ENCODE peak calls at places on chromosome 5, in nine cellular contexts. One of them, this sample, is unnamed.

GRCh38 chr5:157734466-157734865 is 3.2 kb downstream of the THG1L start:
- DNase-seq in GM12865: no peak
- DNase-seq in ovary: no peak
- DNase-seq in GM23338: no peak
- DNase-seq in psoas muscle: no peak
- DNase-seq in cardiac fibroblast: no peak
- DNase-seq in progenitor cell of endocrine pancreas: no peak
- DNase-seq in body of pancreas: no peak
- DNase-seq in thoracic aorta: no peak
- DNase-seq in this sample: no peak

GRCh38 chr5:110590187-110590586 is 136.3 kb downstream of the TMEM232 start:
- DNase-seq in GM12865: peak; percentile 30
- DNase-seq in ovary: no peak
- DNase-seq in GM23338: peak; percentile 64
- DNase-seq in psoas muscle: no peak
- DNase-seq in cardiac fibroblast: peak; percentile 46
- DNase-seq in progenitor cell of endocrine pancreas: no peak
- DNase-seq in body of pancreas: no peak
- DNase-seq in thoracic aorta: no peak
- DNase-seq in this sample: no peak

GRCh38 chr5:143245929-143246561 is 157.4 kb downstream of the NR3C1 start:
- DNase-seq in GM12865: no peak
- DNase-seq in ovary: no peak
- DNase-seq in GM23338: no peak
- DNase-seq in psoas muscle: peak; percentile 67
- DNase-seq in cardiac fibroblast: peak; percentile 95
- DNase-seq in progenitor cell of endocrine pancreas: no peak
- DNase-seq in body of pancreas: no peak
- DNase-seq in thoracic aorta: no peak
- DNase-seq in this sample: no peak

GRCh38 chr5:69331528-69332445 is 814 bp downstream of the CCDC125 start:
- DNase-seq in GM12865: peak; percentile 24
- DNase-seq in ovary: no peak
- DNase-seq in GM23338: peak; percentile 30
- DNase-seq in psoas muscle: no peak
- DNase-seq in cardiac fibroblast: no peak
- DNase-seq in progenitor cell of endocrine pancreas: no peak
- DNase-seq in body of pancreas: peak; percentile 50
- DNase-seq in thoracic aorta: no peak
- DNase-seq in this sample: no peak

GRCh38 chr5:95986937-95987520 is 25.4 kb upstream of the ELL2 start:
- DNase-seq in GM12865: no peak
- DNase-seq in ovary: no peak
- DNase-seq in GM23338: no peak
- DNase-seq in psoas muscle: no peak
- DNase-seq in cardiac fibroblast: no peak
- DNase-seq in progenitor cell of endocrine pancreas: peak; percentile 39
- DNase-seq in body of pancreas: peak; percentile 88
- DNase-seq in thoracic aorta: no peak
- DNase-seq in this sample: no peak

GRCh38 chr5:177611446-177612214 is 11.7 kb downstream of the B4GALT7 start:
- DNase-seq in GM12865: no peak
- DNase-seq in ovary: no peak
- DNase-seq in GM23338: no peak
- DNase-seq in psoas muscle: no peak
- DNase-seq in cardiac fibroblast: no peak
- DNase-seq in progenitor cell of endocrine pancreas: no peak
- DNase-seq in body of pancreas: no peak
- DNase-seq in thoracic aorta: no peak
- DNase-seq in this sample: no peak

GRCh38 chr5:37703841-37704241 is 136.0 kb downstream of the GDNF start:
- DNase-seq in GM12865: no peak
- DNase-seq in ovary: no peak
- DNase-seq in GM23338: no peak
- DNase-seq in psoas muscle: no peak
- DNase-seq in cardiac fibroblast: peak; percentile 73
- DNase-seq in progenitor cell of endocrine pancreas: no peak
- DNase-seq in body of pancreas: no peak
- DNase-seq in thoracic aorta: no peak
- DNase-seq in this sample: no peak

GRCh38 chr5:159817262-159818029 is 98.8 kb upstream of the ADRA1B start:
- DNase-seq in GM12865: no peak
- DNase-seq in ovary: no peak
- DNase-seq in GM23338: no peak
- DNase-seq in psoas muscle: no peak
- DNase-seq in cardiac fibroblast: peak; percentile 19
- DNase-seq in progenitor cell of endocrine pancreas: no peak
- DNase-seq in body of pancreas: no peak
- DNase-seq in thoracic aorta: no peak
- DNase-seq in this sample: no peak

GRCh38 chr5:93800988-93801811 is 59.8 kb upstream of the POU5F2 start:
- DNase-seq in GM12865: peak; percentile 54
- DNase-seq in ovary: no peak
- DNase-seq in GM23338: peak; percentile 83
- DNase-seq in psoas muscle: no peak
- DNase-seq in cardiac fibroblast: peak; percentile 80
- DNase-seq in progenitor cell of endocrine pancreas: no peak
- DNase-seq in body of pancreas: peak; percentile 38
- DNase-seq in thoracic aorta: no peak
- DNase-seq in this sample: no peak

GRCh38 chr5:100505984-100506670 is 29.0 kb upstream of the FAM174A start:
- DNase-seq in GM12865: no peak
- DNase-seq in ovary: no peak
- DNase-seq in GM23338: no peak
- DNase-seq in psoas muscle: no peak
- DNase-seq in cardiac fibroblast: peak; percentile 95
- DNase-seq in progenitor cell of endocrine pancreas: no peak
- DNase-seq in body of pancreas: no peak
- DNase-seq in thoracic aorta: no peak
- DNase-seq in this sample: no peak

GRCh38 chr5:156094001-156094400 is 233.0 kb upstream of the SGCD start:
- DNase-seq in GM12865: no peak
- DNase-seq in ovary: no peak
- DNase-seq in GM23338: peak; percentile 23
- DNase-seq in psoas muscle: no peak
- DNase-seq in cardiac fibroblast: no peak
- DNase-seq in progenitor cell of endocrine pancreas: no peak
- DNase-seq in body of pancreas: no peak
- DNase-seq in thoracic aorta: no peak
- DNase-seq in this sample: no peak

GRCh38 chr5:151068189-151068570 is 12.7 kb downstream of the TNIP1 start:
- DNase-seq in GM12865: peak; percentile 54
- DNase-seq in ovary: no peak
- DNase-seq in GM23338: no peak
- DNase-seq in psoas muscle: no peak
- DNase-seq in cardiac fibroblast: no peak
- DNase-seq in progenitor cell of endocrine pancreas: no peak
- DNase-seq in body of pancreas: no peak
- DNase-seq in thoracic aorta: no peak
- DNase-seq in this sample: no peak

GRCh38 chr5:78515665-78516064 is 132.9 kb downstream of the LHFPL2 start:
- DNase-seq in GM12865: no peak
- DNase-seq in ovary: no peak
- DNase-seq in GM23338: peak; percentile 59
- DNase-seq in psoas muscle: no peak
- DNase-seq in cardiac fibroblast: no peak
- DNase-seq in progenitor cell of endocrine pancreas: no peak
- DNase-seq in body of pancreas: no peak
- DNase-seq in thoracic aorta: no peak
- DNase-seq in this sample: no peak
- TF ChIP-seq CTCF in GM12865: no peak
- TF ChIP-seq CTCF in ovary: no peak
- TF ChIP-seq CTCF in GM23338: peak; percentile 53
- TF ChIP-seq CTCF in psoas muscle: no peak
- TF ChIP-seq CTCF in cardiac fibroblast: no peak
- TF ChIP-seq CTCF in progenitor cell of endocrine pancreas: no peak
- TF ChIP-seq CTCF in body of pancreas: no peak
- TF ChIP-seq CTCF in thoracic aorta: no peak
- TF ChIP-seq CTCF in this sample: no peak

DNA sequence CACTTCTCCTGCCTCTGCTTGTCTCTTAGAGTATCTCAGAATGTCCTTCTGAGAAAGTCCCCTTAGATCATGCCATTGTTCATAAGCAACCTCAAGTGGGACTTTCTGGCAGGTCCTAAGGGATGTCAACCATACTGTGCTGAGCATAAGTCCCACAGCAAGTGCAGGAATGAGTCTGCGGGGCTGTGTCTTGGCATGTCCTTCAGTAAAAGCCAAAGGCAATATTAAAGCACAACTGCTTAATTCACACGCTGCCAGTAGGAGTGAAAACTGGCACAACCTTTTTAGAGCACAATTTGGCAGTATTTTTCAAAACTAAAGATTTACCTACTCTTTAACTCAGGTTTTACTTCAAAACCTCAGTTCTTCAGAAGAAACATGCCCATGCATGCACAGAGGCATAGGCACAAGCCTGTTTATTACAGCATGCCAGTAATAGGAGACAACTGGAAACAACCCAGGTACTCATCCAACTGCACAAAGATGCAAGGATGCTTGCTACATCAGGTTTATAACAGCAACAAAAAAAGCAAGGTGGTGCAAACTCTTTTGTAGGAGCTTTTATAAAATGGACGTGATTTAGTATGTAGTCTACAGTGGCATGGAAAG is 24.4 kb upstream of the SMAD5 start:
- DNase-seq in GM12865: peak; percentile 79
- DNase-seq in ovary: no peak
- DNase-seq in GM23338: no peak
- DNase-seq in psoas muscle: no peak
- DNase-seq in cardiac fibroblast: no peak
- DNase-seq in progenitor cell of endocrine pancreas: no peak
- DNase-seq in body of pancreas: peak; percentile 18
- DNase-seq in thoracic aorta: no peak
- DNase-seq in this sample: no peak
- TF ChIP-seq CTCF in GM12865: no peak
- TF ChIP-seq CTCF in ovary: no peak
- TF ChIP-seq CTCF in GM23338: no peak
- TF ChIP-seq CTCF in psoas muscle: no peak
- TF ChIP-seq CTCF in cardiac fibroblast: no peak
- TF ChIP-seq CTCF in progenitor cell of endocrine pancreas: no peak
- TF ChIP-seq CTCF in body of pancreas: no peak
- TF ChIP-seq CTCF in thoracic aorta: no peak
- TF ChIP-seq CTCF in this sample: no peak

GRCh38 chr5:3602713-3603502 is 7.3 kb downstream of the IRX1 start:
- DNase-seq in GM12865: no peak
- DNase-seq in ovary: no peak
- DNase-seq in GM23338: peak; percentile 71
- DNase-seq in psoas muscle: no peak
- DNase-seq in cardiac fibroblast: peak; percentile 17
- DNase-seq in progenitor cell of endocrine pancreas: peak; percentile 57
- DNase-seq in body of pancreas: peak; percentile 25
- DNase-seq in thoracic aorta: no peak
- DNase-seq in this sample: no peak
- TF ChIP-seq CTCF in GM12865: no peak
- TF ChIP-seq CTCF in ovary: no peak
- TF ChIP-seq CTCF in GM23338: peak; percentile 73
- TF ChIP-seq CTCF in psoas muscle: peak; percentile 46
- TF ChIP-seq CTCF in cardiac fibroblast: peak; percentile 49
- TF ChIP-seq CTCF in progenitor cell of endocrine pancreas: peak; percentile 79
- TF ChIP-seq CTCF in body of pancreas: peak; percentile 6
- TF ChIP-seq CTCF in thoracic aorta: peak; percentile 24
- TF ChIP-seq CTCF in this sample: no peak

DNA sequence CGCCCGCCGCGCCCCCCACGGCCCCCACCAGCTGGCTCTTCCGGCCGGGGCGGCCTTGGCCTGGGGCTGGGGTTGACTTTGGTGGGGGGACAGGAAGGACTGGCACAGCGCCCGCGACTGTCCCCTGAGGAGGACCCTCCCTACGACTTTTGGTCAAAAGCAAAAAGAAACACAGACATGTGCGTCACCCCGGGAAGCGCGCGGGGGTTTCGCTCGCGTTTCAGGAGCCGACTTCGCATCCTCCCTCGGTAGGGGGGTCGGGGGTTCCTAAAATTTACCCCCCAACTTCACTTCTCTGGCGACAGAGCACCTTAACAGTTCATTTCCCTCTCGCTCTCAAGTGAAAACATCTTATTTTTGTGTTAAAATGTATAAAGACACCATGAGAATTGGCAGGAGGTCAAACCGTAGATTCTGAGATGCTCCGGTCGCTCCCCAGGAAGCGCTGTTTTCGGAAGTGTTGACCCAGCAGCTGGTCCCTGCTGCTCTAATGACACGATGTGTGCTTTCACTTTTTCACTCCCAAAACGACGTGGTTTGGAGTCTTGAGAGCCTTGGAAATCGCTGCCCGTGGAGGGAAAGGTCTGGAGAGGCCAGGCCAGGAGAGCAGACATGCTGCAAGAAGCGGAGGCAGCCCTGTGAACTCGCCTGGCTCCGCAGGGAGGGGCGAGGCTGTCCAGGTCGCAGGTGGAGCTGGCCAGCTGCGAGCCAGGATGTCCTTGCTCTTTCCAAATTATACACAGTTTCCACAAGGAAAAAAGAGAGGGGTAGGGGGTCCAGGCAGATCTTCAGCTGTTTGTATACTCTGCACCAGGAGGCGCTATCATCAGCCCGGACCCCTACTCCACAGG is 248.2 kb upstream of the ANKRD55 start:
- DNase-seq in GM12865: peak; percentile 69
- DNase-seq in ovary: peak; percentile 70
- DNase-seq in GM23338: peak; percentile 65
- DNase-seq in psoas muscle: peak; percentile 74
- DNase-seq in cardiac fibroblast: peak; percentile 35
- DNase-seq in progenitor cell of endocrine pancreas: no peak
- DNase-seq in body of pancreas: peak; percentile 46
- DNase-seq in thoracic aorta: no peak
- DNase-seq in this sample: no peak
- TF ChIP-seq CTCF in GM12865: no peak
- TF ChIP-seq CTCF in ovary: no peak
- TF ChIP-seq CTCF in GM23338: peak; percentile 61
- TF ChIP-seq CTCF in psoas muscle: no peak
- TF ChIP-seq CTCF in cardiac fibroblast: no peak
- TF ChIP-seq CTCF in progenitor cell of endocrine pancreas: peak; percentile 56
- TF ChIP-seq CTCF in body of pancreas: no peak
- TF ChIP-seq CTCF in thoracic aorta: no peak
- TF ChIP-seq CTCF in this sample: no peak

DNA sequence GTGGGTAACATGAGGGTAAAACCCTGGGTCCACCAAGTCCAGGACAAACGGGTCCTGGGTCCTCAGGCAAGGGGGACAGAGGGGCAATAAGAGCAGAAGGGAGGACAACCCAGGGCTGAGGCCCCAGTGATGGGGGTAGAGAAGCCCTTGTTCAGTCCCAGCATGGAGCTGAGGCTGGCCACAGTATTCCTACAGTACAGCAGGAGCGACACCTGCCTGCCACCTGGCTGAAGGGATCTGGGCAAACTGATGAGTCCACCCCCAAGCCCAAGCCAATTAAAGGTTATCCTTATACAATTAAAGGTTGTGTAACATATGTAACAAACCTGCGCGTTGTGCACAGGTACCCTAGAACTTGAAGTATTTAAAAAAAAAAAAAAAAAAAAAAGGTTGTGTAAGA is 97.7 kb upstream of the LRRTM2 start:
- DNase-seq in GM12865: no peak
- DNase-seq in ovary: no peak
- DNase-seq in GM23338: peak; percentile 54
- DNase-seq in psoas muscle: no peak
- DNase-seq in cardiac fibroblast: no peak
- DNase-seq in progenitor cell of endocrine pancreas: no peak
- DNase-seq in body of pancreas: peak; percentile 77
- DNase-seq in thoracic aorta: no peak
- DNase-seq in this sample: no peak
- TF ChIP-seq CTCF in GM12865: no peak
- TF ChIP-seq CTCF in ovary: no peak
- TF ChIP-seq CTCF in GM23338: peak; percentile 76
- TF ChIP-seq CTCF in psoas muscle: no peak
- TF ChIP-seq CTCF in cardiac fibroblast: no peak
- TF ChIP-seq CTCF in progenitor cell of endocrine pancreas: peak; percentile 10
- TF ChIP-seq CTCF in body of pancreas: peak; percentile 23
- TF ChIP-seq CTCF in thoracic aorta: no peak
- TF ChIP-seq CTCF in this sample: no peak